ENCODE peak calls at places on chromosomes 11 and 22, in ten cellular contexts. F, C, E, Q, P, B, X, A, R and M are unnamed samples.

GRCh38 chr22:35524966-35525686 is 15.5 kb upstream of the RASD2 start:
- DNase-seq in F (no peak), C (peak; percentile 55), E (no peak), Q (no peak), P (peak; percentile 87), B (no peak), X (no peak), A (no peak), R (no peak), M (no peak)

GRCh38 chr11:85712953-85713352 is 27.0 kb upstream of the CCDC89 start:
- DNase-seq in F (no peak), C (no peak), E (no peak), Q (no peak), P (no peak), B (no peak), X (peak; percentile 65), A (no peak), R (no peak), M (no peak)

GRCh38 chr11:6617315-6617781 is 1.9 kb downstream of the TPP1 start:
- DNase-seq in F (no peak), C (peak; percentile 89), E (no peak), Q (no peak), P (no peak), B (no peak), X (no peak), A (no peak), R (no peak), M (no peak)

GRCh38 chr11:103826856-103827255 is 209.6 kb upstream of the DDI1 start:
- DNase-seq in F (no peak), C (no peak), E (no peak), Q (no peak), P (no peak), B (no peak), X (no peak), A (no peak), R (no peak), M (no peak)

GRCh38 chr11:95299078-95299611 is 68.1 kb upstream of the SESN3 start:
- DNase-seq in F (no peak), C (peak; percentile 31), E (peak; percentile 82), Q (no peak), P (no peak), B (no peak), X (no peak), A (peak; percentile 10), R (no peak), M (no peak)

GRCh38 chr11:69731110-69731509 is 27.3 kb upstream of the FGF19 start:
- DNase-seq in F (no peak), C (no peak), E (no peak), Q (no peak), P (no peak), B (no peak), X (no peak), A (no peak), R (no peak), M (no peak)

GRCh38 chr11:8335186-8335585 is 71.5 kb upstream of the LMO1 start:
- DNase-seq in F (no peak), C (no peak), E (no peak), Q (no peak), P (no peak), B (no peak), X (no peak), A (no peak), R (no peak), M (no peak)

GRCh38 chr22:37571258-37571991 is 8.5 kb downstream of the LGALS2 start:
- DNase-seq in F (no peak), C (peak; percentile 33), E (no peak), Q (peak; percentile 57), P (no peak), B (no peak), X (peak; percentile 87), A (no peak), R (no peak), M (no peak)

GRCh38 chr11:63907808-63908530 is 9.0 kb downstream of the RCOR2 start:
- DNase-seq in F (peak; percentile 68), C (no peak), E (no peak), Q (no peak), P (no peak), B (peak; percentile 56), X (no peak), A (peak; percentile 50), R (no peak), M (no peak)

GRCh38 chr22:25841775-25842174 is 99.8 kb downstream of the MYO18B start:
- DNase-seq in F (no peak), C (no peak), E (no peak), Q (no peak), P (no peak), B (no peak), X (no peak), A (no peak), R (no peak), M (no peak)

GRCh38 chr11:130066338-130066737 is 3.4 kb upstream of the APLP2 start:
- DNase-seq in F (no peak), C (no peak), E (no peak), Q (no peak), P (no peak), B (no peak), X (peak; percentile 29), A (no peak), R (no peak), M (no peak)

GRCh38 chr22:35476341-35476740 is 64.3 kb upstream of the RASD2 start:
- DNase-seq in F (no peak), C (peak; percentile 61), E (no peak), Q (no peak), P (no peak), B (no peak), X (no peak), A (no peak), R (no peak), M (no peak)

GRCh38 chr11:88384678-88385015 is 47.1 kb upstream of the CTSC start:
- DNase-seq in F (no peak), C (peak; percentile 50), E (peak; percentile 74), Q (peak; percentile 11), P (no peak), B (peak; percentile 4), X (peak; percentile 43), A (no peak), R (no peak), M (no peak)